ENCODE peak calls at places on chromosomes 12 and 14, in ten cellular contexts. O is cardiac muscle cell; P is DND-41; F is uterus; S is tibial nerve; Q is AG10803; B is mesothelial cell of epicardium; J is upper lobe of right lung; A is astrocyte; N is CD8-positive, alpha-beta T cell. E is an unnamed sample.

GRCh38 chr12:65420941-65421340 is 142.5 kb downstream of the MSRB3 start:
- DNase-seq in S (no peak), O (no peak), F (no peak), B (no peak), P (no peak), Q (no peak), N (no peak), A (peak; percentile 24), J (no peak), E (no peak)

GRCh38 chr14:105989746-105990302 is 463.4 kb downstream of the TMEM121 start:
- DNase-seq in O (no peak), Q (no peak), S (no peak), N (no peak), P (no peak), B (no peak), J (no peak), A (no peak), F (no peak), E (no peak)

GRCh38 chr12:58387199-58387598 is 445.8 kb downstream of the ATP23 start:
- DNase-seq in J (no peak), Q (peak; percentile 67), A (peak; percentile 86), N (no peak), S (no peak), P (no peak), B (no peak), O (peak; percentile 28), F (no peak), E (no peak)

GRCh38 chr12:32504626-32505025 is 105.3 kb downstream of the FGD4 start:
- DNase-seq in Q (no peak), S (no peak), A (no peak), J (no peak), F (no peak), P (no peak), N (no peak), O (no peak), B (no peak), E (no peak)

GRCh38 chr14:89856871-89857345 is 97.6 kb downstream of the EFCAB11 start:
- DNase-seq in N (no peak), O (peak; percentile 52), Q (peak; percentile 35), J (no peak), S (no peak), A (peak; percentile 52), B (no peak), P (no peak), F (no peak), E (no peak)

GRCh38 chr12:34405286-34406227 is 383.3 kb downstream of the ALG10 start:
- DNase-seq in S (peak; percentile 1), J (peak; percentile 43), A (no peak), Q (no peak), B (peak; percentile 8), N (peak; percentile 2), F (peak; percentile 4), O (no peak), P (no peak), E (peak; percentile 8)

GRCh38 chr12:107472308-107472707 is 213.3 kb upstream of the PWP1 start:
- DNase-seq in S (no peak), J (no peak), P (no peak), A (no peak), O (no peak), Q (no peak), N (no peak), F (no peak), B (no peak), E (no peak)

GRCh38 chr12:13666806-13667205 is 314.6 kb downstream of the GRIN2B start:
- DNase-seq in B (no peak), N (no peak), S (no peak), P (no peak), Q (no peak), J (no peak), A (no peak), F (no peak), O (no peak), E (no peak)

GRCh38 chr12:47778842-47779241 is 5.8 kb downstream of the SLC48A1 start:
- DNase-seq in J (peak; percentile 63), P (no peak), N (no peak), B (no peak), A (no peak), F (no peak), O (no peak), Q (no peak), S (no peak), E (no peak)

GRCh38 chr14:93331375-93332031 is 1.3 kb downstream of the BTBD7 start:
- DNase-seq in J (peak; percentile 65), P (no peak), B (no peak), Q (no peak), O (peak; percentile 6), N (no peak), F (no peak), A (no peak), S (no peak), E (no peak)

GRCh38 chr12:95723693-95724384 is 66.7 kb downstream of the NTN4 start:
- DNase-seq in F (no peak), B (no peak), J (no peak), P (no peak), S (no peak), N (no peak), Q (peak; percentile 6), O (no peak), A (no peak), E (no peak)

GRCh38 chr14:92615451-92615850 is 101.9 kb downstream of the RIN3 start:
- DNase-seq in P (peak; percentile 69), B (no peak), F (no peak), O (no peak), A (no peak), Q (no peak), S (no peak), N (peak; percentile 81), J (no peak), E (no peak)

GRCh38 chr14:52876806-52877205 is 74.0 kb downstream of the FERMT2 start:
- DNase-seq in O (no peak), P (no peak), A (peak; percentile 50), J (no peak), B (no peak), S (no peak), N (no peak), F (no peak), Q (no peak), E (no peak)

GRCh38 chr12:80186727-80187217 is 87.4 kb downstream of the OTOGL start:
- DNase-seq in J (no peak), P (peak; percentile 35), S (peak; percentile 32), F (peak; percentile 36), N (peak; percentile 13), A (peak; percentile 92), B (no peak), Q (peak; percentile 92), O (peak; percentile 97), E (no peak)

DNA sequence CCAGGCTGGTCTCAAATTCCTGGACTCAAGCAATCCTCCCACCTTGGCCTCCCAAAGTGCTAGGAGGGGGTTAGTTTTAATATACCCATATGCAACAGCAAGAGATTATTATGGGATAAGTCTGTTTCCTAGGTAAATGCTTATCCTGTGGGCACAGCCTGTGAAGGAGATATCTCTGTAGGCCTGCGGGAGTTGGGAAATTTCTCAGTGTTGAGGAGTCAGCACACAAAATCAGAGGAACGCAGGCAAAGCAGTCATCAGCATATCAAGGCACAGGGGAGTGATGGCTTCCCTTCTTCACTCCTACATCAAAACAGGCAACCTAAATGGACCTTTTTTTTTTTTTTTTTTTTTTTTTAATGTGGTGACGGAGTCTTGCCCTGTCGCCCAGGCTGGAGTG is 20.9 kb upstream of the TMED10 start:
- DNase-seq in Q (no peak), F (no peak), J (no peak), A (no peak), P (no peak), N (no peak), O (peak; percentile 20), S (no peak), B (no peak), E (no peak)
- TF ChIP-seq CTCF in Q (no peak), F (no peak), J (no peak), A (no peak), P (no peak), N (no peak), O (no peak), S (no peak), B (no peak), E (no peak)

DNA sequence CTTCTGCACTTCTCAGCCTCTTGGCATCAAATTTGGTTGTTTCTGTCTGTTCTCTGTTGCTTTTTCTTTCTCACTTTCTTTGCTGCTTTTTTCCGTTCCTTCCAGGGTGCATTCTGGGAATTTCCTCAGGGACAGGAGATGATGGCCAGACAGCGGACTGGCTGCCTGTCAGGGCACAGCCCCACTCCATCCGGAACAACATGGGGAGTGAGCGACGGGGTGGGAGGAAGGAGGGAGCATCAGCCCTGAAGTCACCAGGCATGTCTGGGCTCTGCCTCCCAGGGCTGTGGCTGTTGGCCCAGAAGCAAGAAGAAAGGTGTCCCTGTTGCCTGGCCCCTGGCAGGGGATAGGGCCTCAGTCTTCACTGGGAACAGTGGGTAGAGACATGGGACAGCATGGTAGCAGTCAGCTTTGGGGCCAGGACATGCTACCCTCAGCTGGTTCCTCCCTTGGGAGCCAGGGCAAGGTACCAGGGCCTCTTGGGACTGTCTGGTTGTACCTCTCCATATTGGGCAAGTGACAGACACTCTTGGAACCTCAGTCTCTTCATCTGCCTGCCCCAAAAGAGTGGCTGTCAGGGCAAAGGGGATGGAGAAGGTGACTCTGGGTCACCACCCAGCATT is 8.6 kb downstream of the PGF start:
- DNase-seq in N (no peak), O (peak; percentile 23), B (no peak), A (no peak), P (no peak), J (no peak), Q (no peak), S (no peak), F (no peak), E (no peak)
- TF ChIP-seq CTCF in N (peak; percentile 26), O (no peak), B (no peak), A (no peak), P (no peak), J (peak; percentile 3), Q (no peak), S (no peak), F (no peak), E (peak; percentile 27)

DNA sequence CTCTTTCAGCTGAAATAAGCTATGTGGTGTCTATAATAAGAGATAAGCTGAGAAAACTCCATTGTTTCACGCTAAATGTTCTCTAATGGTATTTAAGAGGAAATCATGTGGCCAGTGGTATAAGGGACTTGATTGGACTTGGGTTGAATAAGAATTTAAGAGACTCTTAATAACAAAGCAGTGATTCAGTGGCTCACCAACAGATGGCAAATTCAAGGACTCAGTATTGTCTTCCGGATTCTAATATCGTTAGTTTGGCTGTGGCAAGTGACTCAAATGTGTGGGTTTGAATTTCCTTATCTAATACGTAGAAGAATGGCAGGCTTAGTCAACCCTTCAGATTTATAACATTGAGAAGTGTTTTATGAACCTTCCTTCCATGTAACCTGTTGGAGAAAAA is 49.1 kb upstream of the KCNH3 start:
- DNase-seq in S (no peak), F (no peak), B (no peak), N (no peak), A (peak; percentile 98), J (no peak), Q (no peak), O (peak; percentile 81), P (no peak), E (no peak)
- TF ChIP-seq CTCF in S (no peak), F (no peak), B (no peak), N (no peak), A (peak; percentile 33), J (no peak), Q (no peak), O (peak; percentile 33), P (no peak), E (no peak)

GRCh38 chr12:4743046-4743445 is 22.8 kb downstream of the GALNT8 start:
- DNase-seq in F (no peak), Q (no peak), O (no peak), J (no peak), A (no peak), B (no peak), S (no peak), P (no peak), N (no peak), E (no peak)
- TF ChIP-seq CTCF in F (no peak), Q (no peak), O (no peak), J (no peak), A (no peak), B (no peak), S (no peak), P (peak; percentile 5), N (no peak), E (no peak)

GRCh38 chr12:48857278-48857994 is 5.5 kb upstream of the DDX23 start:
- DNase-seq in B (no peak), P (no peak), S (no peak), Q (no peak), A (no peak), F (no peak), O (no peak), J (no peak), N (no peak), E (no peak)
- TF ChIP-seq CTCF in B (no peak), P (no peak), S (no peak), Q (no peak), A (no peak), F (no peak), O (no peak), J (no peak), N (no peak), E (no peak)

E was measured in progenitor cell of endocrine pancreas.